ENCODE peak calls at places on chromosomes 1 and 21, in four cellular contexts. One of them, this sample, is unnamed.

GRCh38 chr1:244969355-244970235 is 105.3 kb upstream of the HNRNPU start:
- DNase-seq in fibroblast of villous mesenchyme: peak
- DNase-seq in fibroblast of lung: peak
- DNase-seq in tibial artery: peak
- DNase-seq in this sample: peak

GRCh38 chr1:198498881-198499280 is 41.6 kb downstream of the ATP6V1G3 start:
- DNase-seq in tibial artery: no peak
- DNase-seq in fibroblast of villous mesenchyme: no peak
- DNase-seq in fibroblast of lung: no peak
- DNase-seq in this sample: no peak

GRCh38 chr1:178614286-178614685 is 101.4 kb downstream of the TEX35 start:
- DNase-seq in tibial artery: no peak
- DNase-seq in fibroblast of lung: no peak
- DNase-seq in fibroblast of villous mesenchyme: no peak
- DNase-seq in this sample: no peak

GRCh38 chr1:89607888-89608626 is 24.9 kb upstream of the LRRC8C start:
- DNase-seq in fibroblast of lung: peak
- DNase-seq in tibial artery: no peak
- DNase-seq in fibroblast of villous mesenchyme: peak
- DNase-seq in this sample: peak

GRCh38 chr1:244306544-244306943 is 145.2 kb downstream of the ADSS2 start:
- DNase-seq in fibroblast of lung: no peak
- DNase-seq in fibroblast of villous mesenchyme: no peak
- DNase-seq in tibial artery: no peak
- DNase-seq in this sample: no peak

GRCh38 chr1:54604572-54605370 is 18.6 kb downstream of the FAM151A start:
- DNase-seq in fibroblast of lung: no peak
- DNase-seq in tibial artery: no peak
- DNase-seq in fibroblast of villous mesenchyme: no peak
- DNase-seq in this sample: no peak

GRCh38 chr21:14384453-14384852 is 1.5 kb upstream of the HSPA13 start:
- DNase-seq in tibial artery: no peak
- DNase-seq in fibroblast of lung: no peak
- DNase-seq in fibroblast of villous mesenchyme: no peak
- DNase-seq in this sample: no peak

GRCh38 chr1:33244143-33244808 is 12.0 kb upstream of the ZNF362 start:
- DNase-seq in fibroblast of villous mesenchyme: peak
- DNase-seq in tibial artery: no peak
- DNase-seq in fibroblast of lung: no peak
- DNase-seq in this sample: no peak

GRCh38 chr1:184563308-184563707 is 176.5 kb downstream of the C1orf21 start:
- DNase-seq in tibial artery: no peak
- DNase-seq in fibroblast of lung: peak
- DNase-seq in fibroblast of villous mesenchyme: peak
- DNase-seq in this sample: peak

GRCh38 chr1:65119951-65120350 is 28.1 kb upstream of the AK4 start:
- DNase-seq in fibroblast of lung: no peak
- DNase-seq in fibroblast of villous mesenchyme: no peak
- DNase-seq in tibial artery: no peak
- DNase-seq in this sample: no peak

GRCh38 chr1:224433671-224434446 is 738 bp downstream of the WDR26 start:
- DNase-seq in tibial artery: peak
- DNase-seq in fibroblast of villous mesenchyme: peak
- DNase-seq in fibroblast of lung: no peak
- DNase-seq in this sample: peak

GRCh38 chr1:9595968-9596340 is 7.2 kb downstream of the TMEM201 start:
- DNase-seq in tibial artery: no peak
- DNase-seq in fibroblast of villous mesenchyme: no peak
- DNase-seq in fibroblast of lung: no peak
- DNase-seq in this sample: no peak

GRCh38 chr1:24972257-24973242 is 42.5 kb upstream of the RUNX3 start:
- DNase-seq in fibroblast of lung: peak
- DNase-seq in tibial artery: no peak
- DNase-seq in fibroblast of villous mesenchyme: no peak
- DNase-seq in this sample: no peak
- TF ChIP-seq CTCF in fibroblast of lung: no peak
- TF ChIP-seq CTCF in tibial artery: no peak
- TF ChIP-seq CTCF in fibroblast of villous mesenchyme: no peak
- TF ChIP-seq CTCF in this sample: no peak

GRCh38 chr1:920506-920905 is 3.2 kb upstream of the SAMD11 start:
- DNase-seq in fibroblast of villous mesenchyme: no peak
- DNase-seq in fibroblast of lung: no peak
- DNase-seq in tibial artery: no peak
- DNase-seq in this sample: no peak
- H3K4me3 ChIP-seq in fibroblast of villous mesenchyme: no peak
- H3K4me3 ChIP-seq in fibroblast of lung: no peak
- H3K4me3 ChIP-seq in tibial artery: no peak
- H3K4me3 ChIP-seq in this sample: no peak

GRCh38 chr1:41840592-41841246 is 78.0 kb downstream of the HIVEP3 start:
- DNase-seq in tibial artery: no peak
- DNase-seq in fibroblast of lung: no peak
- DNase-seq in fibroblast of villous mesenchyme: no peak
- DNase-seq in this sample: no peak
- TF ChIP-seq CTCF in tibial artery: no peak
- TF ChIP-seq CTCF in fibroblast of lung: no peak
- TF ChIP-seq CTCF in fibroblast of villous mesenchyme: no peak
- TF ChIP-seq CTCF in this sample: no peak

DNA sequence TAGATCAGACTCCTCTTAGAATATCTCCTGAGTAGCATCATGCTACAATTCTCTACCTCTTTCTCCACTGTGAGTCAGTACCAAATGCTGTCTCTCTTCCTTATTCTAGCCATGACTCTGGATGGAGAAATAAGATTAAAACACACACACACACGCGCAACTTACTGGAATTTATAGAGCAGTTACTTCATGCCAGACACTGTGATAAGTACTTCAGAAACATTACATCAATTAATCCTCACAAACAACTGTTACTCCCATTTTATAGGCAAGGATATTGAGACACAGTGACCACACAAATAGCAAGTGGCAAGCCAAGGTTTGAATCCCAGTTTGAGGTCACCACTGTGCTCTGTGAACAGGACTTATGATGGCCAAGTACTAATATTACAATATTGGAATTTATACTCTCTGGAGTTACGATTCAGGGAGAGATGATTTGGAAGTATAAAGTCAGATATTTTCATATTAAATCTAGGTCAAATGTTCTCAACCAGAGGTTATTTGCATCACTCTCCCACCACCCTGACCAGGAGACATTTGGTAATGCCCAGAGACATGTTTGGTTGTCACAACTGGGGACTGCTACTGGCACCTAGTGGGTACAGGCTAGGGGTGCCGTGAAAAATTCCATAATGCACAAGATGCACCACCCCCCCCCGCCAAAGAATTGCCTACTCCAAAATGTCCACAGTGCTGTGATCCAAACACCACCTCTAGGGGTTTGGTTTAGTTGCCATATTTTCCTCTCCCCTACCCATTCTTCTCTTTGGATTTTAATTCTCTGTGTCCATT is 221.6 kb downstream of the LTN1 start:
- DNase-seq in tibial artery: no peak
- DNase-seq in fibroblast of villous mesenchyme: peak
- DNase-seq in fibroblast of lung: peak
- DNase-seq in this sample: peak
- H3K4me3 ChIP-seq in tibial artery: no peak
- H3K4me3 ChIP-seq in fibroblast of villous mesenchyme: peak
- H3K4me3 ChIP-seq in fibroblast of lung: no peak
- H3K4me3 ChIP-seq in this sample: no peak

This sample was measured in cardiac fibroblast.